ENCODE peak calls at places on chromosomes 4 and X, in six cellular contexts. T is lower lobe of right lung, Z is left ventricle myocardium inferior, P is mammary epithelial cell, L is transverse colon, W is cardiac muscle cell. K is an unnamed sample. For H3K4me1, the result is how much of the 10 kb centered on the place peaks cover.

GRCh38 chrX:76279007-76279406 is 106.1 kb downstream of the PBDC1 start:
- DNase-seq in L (peak), P (peak), W (peak), Z (peak), T (no peak), K (peak)

GRCh38 chrX:30530591-30530990 is 47.0 kb downstream of the TASL start:
- DNase-seq in W (no peak), T (no peak), L (no peak), Z (no peak), P (peak), K (no peak)

GRCh38 chrX:68146054-68146453 is 287.2 kb downstream of the OPHN1 start:
- DNase-seq in L (no peak), P (peak), W (peak), T (no peak), Z (no peak), K (peak)

GRCh38 chr4:2417196-2417764 is 1.2 kb downstream of the ZFYVE28 start:
- DNase-seq in Z (no peak), L (no peak), W (peak), P (no peak), T (peak), K (no peak)

GRCh38 chr4:3074846-3075651 is 568 bp downstream of the HTT start:
- DNase-seq in W (peak), L (peak), T (peak), Z (peak), P (peak), K (peak)

GRCh38 chrX:77160301-77160700 is 286.9 kb upstream of the FGF16 start:
- DNase-seq in T (no peak), W (no peak), Z (no peak), L (no peak), P (no peak), K (peak)

GRCh38 chr4:34512631-34513030 is 1731.7 kb downstream of the ARAP2 start:
- DNase-seq in T (no peak), P (no peak), W (no peak), Z (no peak), L (no peak), K (no peak)

GRCh38 chrX:83510466-83511181 is 2.5 kb downstream of the POU3F4 start:
- DNase-seq in Z (no peak), L (no peak), T (no peak), W (peak), P (no peak), K (no peak)

GRCh38 chr4:780730-781492 is 45.0 kb downstream of the CPLX1 start:
- DNase-seq in Z (no peak), L (no peak), P (no peak), W (no peak), T (no peak), K (no peak)

GRCh38 chrX:38882894-38883620 is 81.8 kb downstream of the MID1IP1 start:
- DNase-seq in T (no peak), W (no peak), Z (no peak), L (no peak), P (peak), K (no peak)

GRCh38 chrX:38890326-38890725 is 89.1 kb downstream of the MID1IP1 start:
- DNase-seq in P (no peak), L (no peak), T (no peak), Z (no peak), W (no peak), K (no peak)

GRCh38 chrX:38890963-38891362 is 89.7 kb downstream of the MID1IP1 start:
- DNase-seq in P (no peak), L (no peak), W (no peak), Z (no peak), T (no peak), K (no peak)

GRCh38 chrX:38886112-38886511 is 84.9 kb downstream of the MID1IP1 start:
- DNase-seq in P (no peak), L (no peak), W (no peak), T (no peak), Z (no peak), K (no peak)

GRCh38 chrX:38887222-38887621 is 86.0 kb downstream of the MID1IP1 start:
- DNase-seq in P (no peak), Z (no peak), W (no peak), L (no peak), T (no peak), K (no peak)
- H3K4me1 ChIP-seq in P (under half), Z (under half), W (under half), L (under half), T (under half), K (under half)

DNA sequence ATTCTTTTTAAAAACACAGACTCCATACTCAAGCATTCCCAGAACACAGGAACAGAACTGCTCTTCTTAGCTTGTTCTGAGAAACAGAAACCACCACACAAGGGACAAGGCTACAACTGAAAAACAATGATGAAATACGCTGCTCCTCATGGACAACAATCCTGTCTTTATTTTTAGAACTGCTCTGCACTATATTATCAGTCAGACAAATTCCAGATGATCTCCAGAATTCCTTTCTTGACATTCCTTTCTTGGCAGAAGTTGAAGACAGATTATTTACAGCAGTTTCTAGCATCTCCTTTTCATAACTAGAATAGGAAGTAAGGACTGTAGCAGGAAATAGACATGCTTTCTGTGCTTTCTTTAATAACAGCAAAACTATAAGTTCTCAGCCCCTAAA is 36.1 kb downstream of the ANTXR2 start:
- DNase-seq in L (no peak), W (peak), T (no peak), P (no peak), Z (no peak), K (no peak)
- H3K4me3 ChIP-seq in L (no peak), W (no peak), T (no peak), P (no peak), Z (peak), K (no peak)

GRCh38 chr4:162565730-162566129 is 401.9 kb upstream of the FSTL5 start:
- DNase-seq in T (no peak), Z (no peak), L (no peak), P (no peak), W (no peak), K (no peak)

GRCh38 chr4:162557516-162558106 is 393.8 kb upstream of the FSTL5 start:
- DNase-seq in W (no peak), Z (no peak), P (no peak), T (no peak), L (no peak), K (no peak)

GRCh38 chr4:162560073-162560472 is 396.3 kb upstream of the FSTL5 start:
- DNase-seq in P (peak), L (no peak), Z (no peak), T (no peak), W (no peak), K (no peak)
- TF ChIP-seq CTCF in P (peak), L (no peak), Z (no peak), T (no peak), W (no peak), K (no peak)

GRCh38 chrX:13685126-13685763 is 3.7 kb upstream of the RAB9A start:
- DNase-seq in T (no peak), P (peak), Z (no peak), W (no peak), L (no peak), K (no peak)
- H3K4me1 ChIP-seq in T (under half), P (under half), Z (under half), W (under half), L (under half), K (under half)

GRCh38 chr4:110629214-110629754 is 6.4 kb upstream of the PITX2 start:
- DNase-seq in T (no peak), L (no peak), P (no peak), Z (no peak), W (no peak), K (no peak)

GRCh38 chr4:110632506-110633357 is 9.9 kb upstream of the PITX2 start:
- DNase-seq in W (no peak), L (no peak), Z (no peak), T (no peak), P (no peak), K (no peak)

GRCh38 chr4:110631582-110632505 is 9.0 kb upstream of the PITX2 start:
- DNase-seq in P (peak), W (peak), Z (peak), L (peak), T (peak), K (no peak)

GRCh38 chr4:110629780-110630500 is 7.1 kb upstream of the PITX2 start:
- DNase-seq in W (no peak), L (no peak), T (no peak), P (no peak), Z (no peak), K (no peak)

DNA sequence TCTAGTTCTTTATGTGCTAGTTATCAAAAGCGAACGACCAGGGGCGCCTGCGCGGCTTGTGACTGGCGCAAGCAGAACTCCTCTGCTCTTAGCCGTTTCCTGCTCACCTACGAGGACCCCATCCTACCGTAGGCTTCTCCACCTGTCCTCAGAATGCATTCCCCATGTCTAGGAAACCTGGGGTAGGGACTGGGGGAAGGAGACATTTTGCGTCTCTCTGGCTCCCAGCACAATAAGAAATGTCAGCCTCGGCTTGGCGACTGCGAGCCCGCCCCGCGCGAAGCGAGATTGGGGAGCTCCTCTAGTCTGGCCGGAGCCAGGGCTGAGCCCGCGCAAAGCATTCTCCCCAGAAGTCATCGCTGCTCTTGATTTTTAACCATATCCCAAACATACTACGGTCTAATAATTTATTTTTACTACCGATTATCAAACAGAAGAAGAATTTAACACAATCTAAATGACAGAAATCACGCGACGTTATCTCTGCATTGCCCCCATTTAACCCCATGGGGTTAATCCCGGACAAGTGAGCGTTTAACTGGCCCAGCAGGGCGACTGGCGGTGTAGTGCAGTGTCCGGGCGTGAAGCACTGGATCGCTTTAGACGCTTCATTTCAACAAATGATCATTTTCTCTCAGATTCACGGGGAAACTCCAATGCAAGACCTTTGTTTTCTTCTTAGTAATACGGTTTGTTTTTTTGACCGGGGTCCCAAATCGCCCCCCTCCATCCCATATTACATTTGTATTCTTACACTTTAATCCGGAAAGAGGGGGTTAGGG is 7.9 kb upstream of the PITX2 start:
- DNase-seq in L (no peak), Z (no peak), T (no peak), W (no peak), P (no peak), K (no peak)
- H3K4me3 ChIP-seq in L (no peak), Z (no peak), T (no peak), W (no peak), P (no peak), K (no peak)

GRCh38 chr4:6345866-6346265 is 76.2 kb downstream of the WFS1 start:
- DNase-seq in Z (peak), T (no peak), L (no peak), P (no peak), W (no peak), K (no peak)

GRCh38 chr4:6345096-6345830 is 75.6 kb downstream of the WFS1 start:
- DNase-seq in W (no peak), T (peak), L (no peak), P (no peak), Z (peak), K (no peak)

GRCh38 chr4:6346373-6347110 is 76.9 kb downstream of the WFS1 start:
- DNase-seq in W (no peak), L (no peak), Z (no peak), T (no peak), P (no peak), K (no peak)

GRCh38 chr4:6348408-6348807 is 78.8 kb downstream of the WFS1 start:
- DNase-seq in T (no peak), P (no peak), Z (no peak), W (no peak), L (no peak), K (no peak)

DNA sequence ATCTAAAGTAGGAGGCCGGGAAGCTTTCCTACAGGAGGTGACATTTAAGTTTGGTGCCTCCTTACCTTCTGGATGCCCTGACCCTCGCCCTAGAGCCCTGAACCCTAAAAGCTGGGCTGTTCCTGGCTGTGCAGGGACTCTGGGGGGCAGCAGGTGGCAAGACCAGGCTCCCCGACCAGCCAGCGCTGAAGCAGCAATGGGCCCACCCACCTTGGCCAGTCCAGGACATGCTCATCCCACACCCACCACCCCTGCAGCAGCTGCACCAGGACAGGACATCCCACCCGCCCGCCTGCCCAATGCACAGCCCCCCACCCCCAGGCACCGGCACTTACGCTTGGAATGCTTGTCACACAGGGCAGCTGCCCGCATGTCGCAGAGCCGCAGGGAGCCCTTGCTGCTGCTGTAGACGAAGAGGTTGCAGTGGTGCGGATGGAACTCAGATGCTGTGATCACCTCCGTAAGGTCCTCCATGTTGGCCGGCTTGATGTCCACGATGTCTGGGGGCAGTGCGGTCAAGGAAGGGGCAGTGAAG is 77.9 kb downstream of the WFS1 start:
- DNase-seq in P (no peak), T (no peak), L (no peak), Z (no peak), W (no peak), K (no peak)
- TF ChIP-seq CTCF in P (no peak), T (no peak), L (no peak), Z (no peak), W (no peak), K (no peak)

GRCh38 chr4:87038837-87039715 is 104.3 kb downstream of the AFF1 start:
- DNase-seq in P (peak), Z (peak), W (peak), L (peak), T (peak), K (no peak)
- H3K4me1 ChIP-seq in P (under half), Z (half or more), W (half or more), L (half or more), T (half or more), K (under half)

GRCh38 chr4:139736661-139737060 is 71.0 kb downstream of the MGST2 start:
- DNase-seq in L (no peak), P (no peak), Z (no peak), W (no peak), T (no peak), K (no peak)

GRCh38 chr4:139740531-139741041 is 75.0 kb downstream of the MGST2 start:
- DNase-seq in T (peak), W (no peak), L (peak), Z (peak), P (peak), K (no peak)

GRCh38 chr4:139738846-139739613 is 73.4 kb downstream of the MGST2 start:
- DNase-seq in Z (no peak), P (no peak), L (no peak), W (no peak), T (no peak), K (no peak)

GRCh38 chr4:139743027-139743426 is 77.4 kb downstream of the MGST2 start:
- DNase-seq in P (no peak), Z (no peak), L (no peak), T (no peak), W (no peak), K (no peak)

GRCh38 chr4:139740121-139740520 is 74.5 kb downstream of the MGST2 start:
- DNase-seq in Z (no peak), T (no peak), P (no peak), L (no peak), W (peak), K (no peak)
- H3K4me3 ChIP-seq in Z (peak), T (no peak), P (no peak), L (no peak), W (no peak), K (no peak)

GRCh38 chr4:115082633-115083032 is 30.8 kb downstream of the NDST4 start:
- DNase-seq in T (no peak), L (no peak), Z (no peak), P (no peak), W (no peak), K (no peak)
- TF ChIP-seq CTCF in T (no peak), L (no peak), Z (no peak), P (no peak), W (no peak), K (no peak)